ENCODE peak calls at places on chromosomes 7 and 10, in ten cellular contexts. U is NCI-H2107, X is NCI-H460, S is cardiac fibroblast, G is Panc1, P is fibroblast of lung, C is astrocyte of the spinal cord, O is ascending aorta, V is ELR, M is T-helper 9 cell. B is an unnamed sample.

GRCh38 chr7:127881564-127881963 is 149.7 kb downstream of the LRRC4 start:
- DNase-seq in X (no peak), O (no peak), G (no peak), U (no peak), P (no peak), S (no peak), C (no peak), V (no peak), M (no peak), B (no peak)

GRCh38 chr7:79610301-79610700 is 156.8 kb upstream of the MAGI2 start:
- DNase-seq in O (no peak), G (no peak), X (no peak), V (no peak), C (peak), P (no peak), S (peak), M (no peak), U (no peak), B (no peak)

GRCh38 chr10:62025901-62026879 is 124.7 kb downstream of the ARID5B start:
- DNase-seq in X (no peak), P (no peak), O (no peak), V (peak), C (peak), S (peak), M (no peak), G (no peak), U (no peak), B (no peak)

GRCh38 chr10:3217301-3217700 is 44.7 kb upstream of the PITRM1 start:
- DNase-seq in V (peak), G (no peak), X (no peak), O (no peak), U (no peak), P (peak), S (peak), M (no peak), C (peak), B (no peak)

GRCh38 chr7:35818513-35818912 is 17.7 kb downstream of the SEPTIN7 start:
- DNase-seq in V (no peak), X (no peak), M (no peak), P (no peak), G (no peak), C (no peak), U (no peak), S (no peak), O (no peak), B (no peak)

GRCh38 chr7:17474724-17475344 is 176.4 kb downstream of the AHR start:
- DNase-seq in S (no peak), U (no peak), M (peak), G (no peak), P (no peak), X (peak), O (no peak), C (no peak), V (peak), B (peak)

GRCh38 chr10:32163774-32164148 is 107.5 kb upstream of the KIF5B start:
- DNase-seq in M (no peak), U (no peak), S (no peak), C (no peak), O (no peak), G (no peak), V (no peak), X (no peak), P (no peak), B (no peak)

GRCh38 chr10:124721295-124722052 is 22.7 kb downstream of the FAM53B start:
- DNase-seq in X (no peak), G (no peak), P (peak), C (no peak), U (no peak), O (peak), S (peak), V (no peak), M (no peak), B (no peak)

GRCh38 chr10:129888784-129889616 is 75.1 kb downstream of the EBF3 start:
- DNase-seq in P (peak), V (peak), M (peak), O (no peak), S (peak), X (peak), U (no peak), C (no peak), G (no peak), B (no peak)

GRCh38 chr10:43233601-43234430 is 33.0 kb downstream of the RASGEF1A start:
- DNase-seq in X (no peak), M (no peak), U (no peak), V (no peak), P (no peak), C (no peak), O (peak), G (no peak), S (no peak), B (no peak)

GRCh38 chr10:65950075-65950474 is 975.8 kb upstream of the LRRTM3 start:
- DNase-seq in M (no peak), U (no peak), V (peak), C (peak), G (peak), X (peak), S (no peak), O (no peak), P (peak), B (no peak)

GRCh38 chr7:139774376-139774775 is 3.4 kb downstream of the HIPK2 start:
- DNase-seq in G (peak), X (no peak), C (peak), U (no peak), O (no peak), V (peak), M (no peak), S (peak), P (peak), B (peak)

GRCh38 chr10:102335184-102335583 is 60.3 kb upstream of the NFKB2 start:
- DNase-seq in V (no peak), U (no peak), S (peak), P (no peak), O (no peak), C (no peak), M (no peak), X (no peak), G (no peak), B (no peak)

GRCh38 chr10:73639286-73639685 is 2.0 kb downstream of the MYOZ1 start:
- DNase-seq in M (no peak), V (no peak), U (no peak), G (no peak), X (no peak), C (no peak), P (no peak), O (no peak), S (no peak), B (no peak)

GRCh38 chr10:52446391-52446790 is 132.3 kb downstream of the DKK1 start:
- DNase-seq in X (no peak), S (peak), G (no peak), O (no peak), V (no peak), U (no peak), P (no peak), M (no peak), C (no peak), B (no peak)

GRCh38 chr10:93712593-93712992 is 10.2 kb upstream of the FRA10AC1 start:
- DNase-seq in P (no peak), C (no peak), G (no peak), X (no peak), S (no peak), V (no peak), M (no peak), U (no peak), O (no peak), B (no peak)

GRCh38 chr7:32879460-32879859 is 12.1 kb downstream of the KBTBD2 start:
- DNase-seq in X (peak), P (no peak), U (no peak), S (peak), O (no peak), V (peak), G (no peak), C (no peak), M (no peak), B (peak)

GRCh38 chr10:6409982-6410694 is 169.9 kb downstream of the PRKCQ start:
- DNase-seq in U (no peak), V (peak), O (no peak), P (peak), M (peak), G (no peak), X (no peak), S (peak), C (peak), B (peak)

GRCh38 chr10:75643405-75643804 is 212.0 kb downstream of the LRMDA start:
- DNase-seq in C (no peak), M (no peak), V (no peak), G (no peak), U (no peak), S (no peak), O (no peak), X (no peak), P (no peak), B (no peak)

GRCh38 chr10:61957806-61958205 is 56.3 kb downstream of the ARID5B start:
- DNase-seq in P (no peak), U (no peak), X (no peak), S (no peak), V (no peak), G (no peak), C (no peak), M (no peak), O (no peak), B (no peak)

GRCh38 chr10:45425628-45426563 is 51.9 kb downstream of the ALOX5 start:
- DNase-seq in M (no peak), C (peak), P (no peak), U (no peak), S (no peak), X (no peak), G (no peak), O (no peak), V (peak), B (peak)

GRCh38 chr10:123045961-123046731 is 37.3 kb downstream of the ACADSB start:
- DNase-seq in U (no peak), X (no peak), C (no peak), P (no peak), V (no peak), O (no peak), S (no peak), M (no peak), G (no peak), B (no peak)

GRCh38 chr10:116836902-116837513 is 12.3 kb upstream of the ENO4 start:
- DNase-seq in S (peak), U (peak), O (no peak), V (no peak), P (peak), X (no peak), M (no peak), G (no peak), C (no peak), B (no peak)

GRCh38 chr10:48231178-48231577 is 43.3 kb downstream of the FRMPD2 start:
- DNase-seq in G (no peak), P (no peak), X (no peak), U (no peak), V (peak), O (no peak), M (no peak), S (no peak), C (no peak), B (no peak)

GRCh38 chr10:25600651-25601050 is 333.4 kb upstream of the MYO3A start:
- DNase-seq in M (no peak), P (no peak), U (no peak), X (no peak), S (peak), O (no peak), C (no peak), V (no peak), G (no peak), B (no peak)

GRCh38 chr10:13201132-13201531 is 33.0 kb downstream of the UCMA start:
- DNase-seq in P (no peak), X (no peak), M (no peak), G (no peak), S (no peak), U (no peak), V (peak), C (peak), O (no peak), B (no peak)

GRCh38 chr10:35056686-35057085 is 33.5 kb downstream of the CUL2 start:
- DNase-seq in X (no peak), P (no peak), M (no peak), C (no peak), U (no peak), G (no peak), O (no peak), S (no peak), V (peak), B (no peak)

GRCh38 chr7:66423729-66424128 is 205.0 kb upstream of the KCTD7 start:
- DNase-seq in O (no peak), X (no peak), U (no peak), P (no peak), M (no peak), G (no peak), V (no peak), S (no peak), C (no peak), B (no peak)

GRCh38 chr10:21194510-21194993 is 297.4 kb upstream of the NEBL start:
- DNase-seq in O (no peak), S (peak), V (no peak), U (no peak), X (no peak), P (peak), G (no peak), M (no peak), C (peak), B (peak)